ENCODE peak calls at places on chromosome 10, in five cellular contexts. N is AML-193, L is LoVo, P is mesenteric fat pad, D is CD14-positive monocyte. E is an unnamed sample.

GRCh38 chr10:80077869-80078447 is 507 bp upstream of the TMEM254 start:
- DNase-seq in N (no peak), L (no peak), P (no peak), D (no peak), E (no peak)

GRCh38 chr10:129631870-129632623 is 165.0 kb downstream of the MGMT start:
- DNase-seq in N (no peak), L (no peak), P (no peak), D (no peak), E (no peak)

GRCh38 chr10:74932648-74933047 is 106.2 kb downstream of the KAT6B start:
- DNase-seq in N (no peak), L (no peak), P (no peak), D (no peak), E (no peak)

GRCh38 chr10:62972103-62972502 is 155.9 kb upstream of the EGR2 start:
- DNase-seq in N (no peak), L (no peak), P (no peak), D (no peak), E (no peak)

GRCh38 chr10:119761106-119761505 is 35.3 kb downstream of the INPP5F start:
- DNase-seq in N (no peak), L (peak; percentile 8), P (no peak), D (no peak), E (peak; percentile 49)

GRCh38 chr10:22599048-22599561 is 115.3 kb downstream of the PIP4K2A start:
- DNase-seq in N (no peak), L (peak; percentile 34), P (no peak), D (no peak), E (peak; percentile 75)

GRCh38 chr10:31940839-31941653 is 12.4 kb upstream of the ARHGAP12 start:
- DNase-seq in N (no peak), L (peak; percentile 96), P (no peak), D (no peak), E (peak; percentile 94)

GRCh38 chr10:35463105-35463867 is 127.0 kb downstream of the CCNY start:
- DNase-seq in N (no peak), L (no peak), P (no peak), D (no peak), E (no peak)

GRCh38 chr10:132392811-132393694 is 3.9 kb upstream of the PWWP2B start:
- DNase-seq in N (no peak), L (peak; percentile 23), P (no peak), D (peak; percentile 10), E (peak; percentile 32)

GRCh38 chr10:89235073-89235798 is 16.3 kb downstream of the LIPA start:
- DNase-seq in N (no peak), L (no peak), P (no peak), D (peak; percentile 84), E (no peak)

GRCh38 chr10:101762736-101763135 is 13.2 kb downstream of the FGF8 start:
- DNase-seq in N (no peak), L (no peak), P (peak; percentile 71), D (no peak), E (no peak)

GRCh38 chr10:73910764-73911552 is at the start of gene PLAU:
- DNase-seq in N (peak; percentile 45), L (no peak), P (no peak), D (peak; percentile 62), E (peak; percentile 54)

GRCh38 chr10:90326498-90327267 is 531.2 kb downstream of the HTR7 start:
- DNase-seq in N (no peak), L (no peak), P (no peak), D (no peak), E (peak; percentile 27)

GRCh38 chr10:79196470-79197461 is 128.0 kb downstream of the ZMIZ1 start:
- DNase-seq in N (peak; percentile 17), L (peak; percentile 44), P (no peak), D (peak; percentile 65), E (peak; percentile 71)

GRCh38 chr10:129956902-129957673 is 7.0 kb downstream of the EBF3 start:
- DNase-seq in N (no peak), L (no peak), P (no peak), D (no peak), E (peak; percentile 51)

GRCh38 chr10:132796846-132797245 is 10.9 kb upstream of the NKX6-2 start:
- DNase-seq in N (no peak), L (no peak), P (no peak), D (no peak), E (no peak)

GRCh38 chr10:119575506-119575905 is 21.3 kb downstream of the TIAL1 start:
- DNase-seq in N (no peak), L (no peak), P (no peak), D (no peak), E (no peak)

GRCh38 chr10:22997102-22997501 is 69.2 kb downstream of the ARMC3 start:
- DNase-seq in N (no peak), L (no peak), P (no peak), D (no peak), E (peak; percentile 4)

GRCh38 chr10:124671486-124672075 is 72.6 kb downstream of the FAM53B start:
- DNase-seq in N (no peak), L (no peak), P (no peak), D (peak; percentile 87), E (peak; percentile 6)

GRCh38 chr10:124949543-124949942 is 7.6 kb downstream of the ZRANB1 start:
- DNase-seq in N (no peak), L (no peak), P (no peak), D (no peak), E (no peak)

GRCh38 chr10:33509231-33509871 is 174.9 kb upstream of the NRP1 start:
- DNase-seq in N (peak; percentile 69), L (peak; percentile 87), P (no peak), D (peak; percentile 68), E (peak; percentile 65)

GRCh38 chr10:85900060-85900459 is 466.5 kb downstream of the GRID1 start:
- DNase-seq in N (no peak), L (no peak), P (no peak), D (no peak), E (no peak)

GRCh38 chr10:63414481-63415260 is 51.1 kb downstream of the JMJD1C start:
- DNase-seq in N (no peak), L (no peak), P (no peak), D (no peak), E (no peak)

GRCh38 chr10:50917486-50917885 is 32.1 kb upstream of the A1CF start:
- DNase-seq in N (no peak), L (no peak), P (no peak), D (no peak), E (no peak)

E was measured in ACHN.